ENCODE peak calls at places on chromosome 22, in four cellular contexts. One of them, this sample, is unnamed.
A peak's percentile ranks its signal among the peaks of the same experiment; 100 is the strongest.

GRCh38 chr22:21816787-21817496 is 50.5 kb downstream of the MAPK1 start:
- DNase-seq in mesendoderm: peak; percentile 71
- DNase-seq in CD4-positive, CD25-positive, alpha-beta regulatory T cell: peak; percentile 77
- DNase-seq in BE2C: no peak
- DNase-seq in this sample: peak; percentile 83

GRCh38 chr22:39723463-39723862 is 152.9 kb downstream of the CACNA1I start:
- DNase-seq in mesendoderm: no peak
- DNase-seq in CD4-positive, CD25-positive, alpha-beta regulatory T cell: no peak
- DNase-seq in BE2C: no peak
- DNase-seq in this sample: no peak

GRCh38 chr22:38082986-38083710 is 836 bp downstream of the SLC16A8 start:
- DNase-seq in mesendoderm: no peak
- DNase-seq in CD4-positive, CD25-positive, alpha-beta regulatory T cell: no peak
- DNase-seq in BE2C: no peak
- DNase-seq in this sample: no peak

GRCh38 chr22:39917776-39918493 is 17.1 kb downstream of the GRAP2 start:
- DNase-seq in mesendoderm: no peak
- DNase-seq in CD4-positive, CD25-positive, alpha-beta regulatory T cell: no peak
- DNase-seq in BE2C: no peak
- DNase-seq in this sample: no peak

GRCh38 chr22:47201186-47201995 is 438.9 kb downstream of the TBC1D22A start:
- DNase-seq in mesendoderm: no peak
- DNase-seq in CD4-positive, CD25-positive, alpha-beta regulatory T cell: no peak
- DNase-seq in BE2C: no peak
- DNase-seq in this sample: no peak

GRCh38 chr22:23503736-23504440 is 76.2 kb downstream of the IGLL1 start:
- DNase-seq in mesendoderm: no peak
- DNase-seq in CD4-positive, CD25-positive, alpha-beta regulatory T cell: no peak
- DNase-seq in BE2C: no peak
- DNase-seq in this sample: no peak

GRCh38 chr22:38218661-38219331 is 17.0 kb downstream of the MAFF start:
- DNase-seq in mesendoderm: peak; percentile 93
- DNase-seq in CD4-positive, CD25-positive, alpha-beta regulatory T cell: no peak
- DNase-seq in BE2C: no peak
- DNase-seq in this sample: no peak

GRCh38 chr22:40053460-40053859 is 58.7 kb downstream of the FAM83F start:
- DNase-seq in mesendoderm: no peak
- DNase-seq in CD4-positive, CD25-positive, alpha-beta regulatory T cell: no peak
- DNase-seq in BE2C: no peak
- DNase-seq in this sample: no peak

GRCh38 chr22:42639541-42640241 is 710 bp downstream of the ATP5MGL start:
- DNase-seq in mesendoderm: no peak
- DNase-seq in CD4-positive, CD25-positive, alpha-beta regulatory T cell: no peak
- DNase-seq in BE2C: no peak
- DNase-seq in this sample: no peak

GRCh38 chr22:17035246-17035645 is 27.2 kb upstream of the GAB4 start:
- DNase-seq in mesendoderm: no peak
- DNase-seq in CD4-positive, CD25-positive, alpha-beta regulatory T cell: no peak
- DNase-seq in BE2C: no peak
- DNase-seq in this sample: no peak

GRCh38 chr22:41178425-41178975 is 26.6 kb upstream of the L3MBTL2 start:
- DNase-seq in mesendoderm: no peak
- DNase-seq in CD4-positive, CD25-positive, alpha-beta regulatory T cell: no peak
- DNase-seq in BE2C: no peak
- DNase-seq in this sample: no peak

GRCh38 chr22:45298934-45299505 is 10.7 kb upstream of the FAM118A start:
- DNase-seq in mesendoderm: peak; percentile 42
- DNase-seq in CD4-positive, CD25-positive, alpha-beta regulatory T cell: no peak
- DNase-seq in BE2C: no peak
- DNase-seq in this sample: no peak

GRCh38 chr22:48333323-48333763 is 1494.3 kb downstream of the BRD1 start:
- DNase-seq in mesendoderm: no peak
- DNase-seq in CD4-positive, CD25-positive, alpha-beta regulatory T cell: no peak
- DNase-seq in BE2C: no peak
- DNase-seq in this sample: no peak

GRCh38 chr22:25942126-25942988 is 200.4 kb downstream of the MYO18B start:
- DNase-seq in mesendoderm: no peak
- DNase-seq in CD4-positive, CD25-positive, alpha-beta regulatory T cell: no peak
- DNase-seq in BE2C: peak; percentile 25
- DNase-seq in this sample: no peak

GRCh38 chr22:46984751-46985506 is 222.5 kb downstream of the TBC1D22A start:
- DNase-seq in mesendoderm: no peak
- DNase-seq in CD4-positive, CD25-positive, alpha-beta regulatory T cell: no peak
- DNase-seq in BE2C: no peak
- DNase-seq in this sample: no peak

GRCh38 chr22:34111210-34111824 is 191.0 kb upstream of the LARGE1 start:
- DNase-seq in mesendoderm: peak; percentile 56
- DNase-seq in CD4-positive, CD25-positive, alpha-beta regulatory T cell: no peak
- DNase-seq in BE2C: no peak
- DNase-seq in this sample: peak; percentile 72

GRCh38 chr22:24011735-24012068 is 598 bp downstream of the CABIN1 start:
- DNase-seq in mesendoderm: peak; percentile 40
- DNase-seq in CD4-positive, CD25-positive, alpha-beta regulatory T cell: no peak
- DNase-seq in BE2C: no peak
- DNase-seq in this sample: no peak

GRCh38 chr22:23180893-23181762 is 819 bp downstream of the BCR start:
- DNase-seq in mesendoderm: peak; percentile 55
- DNase-seq in CD4-positive, CD25-positive, alpha-beta regulatory T cell: peak; percentile 43
- DNase-seq in BE2C: no peak
- DNase-seq in this sample: no peak

GRCh38 chr22:38921126-38921525 is 36.3 kb upstream of the APOBEC3A start:
- DNase-seq in mesendoderm: no peak
- DNase-seq in CD4-positive, CD25-positive, alpha-beta regulatory T cell: no peak
- DNase-seq in BE2C: no peak
- DNase-seq in this sample: no peak

GRCh38 chr22:37894939-37895670 is 11.0 kb upstream of the MICALL1 start:
- DNase-seq in mesendoderm: peak; percentile 97
- DNase-seq in CD4-positive, CD25-positive, alpha-beta regulatory T cell: no peak
- DNase-seq in BE2C: no peak
- DNase-seq in this sample: no peak

GRCh38 chr22:38738475-38739070 is 17.2 kb downstream of the SUN2 start:
- DNase-seq in mesendoderm: no peak
- DNase-seq in CD4-positive, CD25-positive, alpha-beta regulatory T cell: no peak
- DNase-seq in BE2C: no peak
- DNase-seq in this sample: no peak

GRCh38 chr22:22767876-22768602 is 119.6 kb upstream of the IGLL5 start:
- DNase-seq in mesendoderm: peak; percentile 35
- DNase-seq in CD4-positive, CD25-positive, alpha-beta regulatory T cell: no peak
- DNase-seq in BE2C: no peak
- DNase-seq in this sample: peak; percentile 71

GRCh38 chr22:32613773-32614172 is 139.2 kb downstream of the FBXO7 start:
- DNase-seq in mesendoderm: no peak
- DNase-seq in CD4-positive, CD25-positive, alpha-beta regulatory T cell: no peak
- DNase-seq in BE2C: no peak
- DNase-seq in this sample: no peak

GRCh38 chr22:37413546-37413945 is 13.7 kb downstream of the ELFN2 start:
- DNase-seq in mesendoderm: no peak
- DNase-seq in CD4-positive, CD25-positive, alpha-beta regulatory T cell: no peak
- DNase-seq in BE2C: no peak
- DNase-seq in this sample: no peak

GRCh38 chr22:42820075-42820763 is 36.9 kb downstream of the ARFGAP3 start:
- DNase-seq in mesendoderm: peak; percentile 37
- DNase-seq in CD4-positive, CD25-positive, alpha-beta regulatory T cell: no peak
- DNase-seq in BE2C: no peak
- DNase-seq in this sample: peak; percentile 60

GRCh38 chr22:34001701-34002466 is 81.6 kb upstream of the LARGE1 start:
- DNase-seq in mesendoderm: no peak
- DNase-seq in CD4-positive, CD25-positive, alpha-beta regulatory T cell: no peak
- DNase-seq in BE2C: no peak
- DNase-seq in this sample: no peak

GRCh38 chr22:24157783-24158170 is 23.5 kb upstream of the SUSD2 start:
- DNase-seq in mesendoderm: no peak
- DNase-seq in CD4-positive, CD25-positive, alpha-beta regulatory T cell: no peak
- DNase-seq in BE2C: no peak
- DNase-seq in this sample: no peak

GRCh38 chr22:17966403-17966717 is 58.0 kb downstream of the MICAL3 start:
- DNase-seq in mesendoderm: no peak
- DNase-seq in CD4-positive, CD25-positive, alpha-beta regulatory T cell: no peak
- DNase-seq in BE2C: no peak
- DNase-seq in this sample: no peak

GRCh38 chr22:33023119-33023827 is 34.9 kb downstream of the SYN3 start:
- DNase-seq in mesendoderm: no peak
- DNase-seq in CD4-positive, CD25-positive, alpha-beta regulatory T cell: no peak
- DNase-seq in BE2C: no peak
- DNase-seq in this sample: no peak

GRCh38 chr22:33919591-33920501 is at the start of gene LARGE1:
- DNase-seq in mesendoderm: peak; percentile 57
- DNase-seq in CD4-positive, CD25-positive, alpha-beta regulatory T cell: no peak
- DNase-seq in BE2C: peak; percentile 39
- DNase-seq in this sample: no peak

GRCh38 chr22:42313804-42314581 is 43.5 kb upstream of the TCF20 start:
- DNase-seq in mesendoderm: peak; percentile 94
- DNase-seq in CD4-positive, CD25-positive, alpha-beta regulatory T cell: peak; percentile 59
- DNase-seq in BE2C: peak; percentile 90
- DNase-seq in this sample: peak; percentile 89

GRCh38 chr22:25775501-25775900 is 33.5 kb downstream of the MYO18B start:
- DNase-seq in mesendoderm: peak; percentile 79
- DNase-seq in CD4-positive, CD25-positive, alpha-beta regulatory T cell: no peak
- DNase-seq in BE2C: peak; percentile 68
- DNase-seq in this sample: no peak

GRCh38 chr22:22180738-22181514 is 63.7 kb upstream of the VPREB1 start:
- DNase-seq in mesendoderm: no peak
- DNase-seq in CD4-positive, CD25-positive, alpha-beta regulatory T cell: no peak
- DNase-seq in BE2C: no peak
- DNase-seq in this sample: no peak

GRCh38 chr22:37054600-37055365 is 3.2 kb downstream of the KCTD17 start:
- DNase-seq in mesendoderm: no peak
- DNase-seq in CD4-positive, CD25-positive, alpha-beta regulatory T cell: no peak
- DNase-seq in BE2C: no peak
- DNase-seq in this sample: no peak

GRCh38 chr22:20242393-20243175 is 25.5 kb downstream of the RTN4R start:
- DNase-seq in mesendoderm: no peak
- DNase-seq in CD4-positive, CD25-positive, alpha-beta regulatory T cell: no peak
- DNase-seq in BE2C: no peak
- DNase-seq in this sample: no peak

GRCh38 chr22:20244250-20244648 is 23.9 kb downstream of the RTN4R start:
- DNase-seq in mesendoderm: no peak
- DNase-seq in CD4-positive, CD25-positive, alpha-beta regulatory T cell: no peak
- DNase-seq in BE2C: no peak
- DNase-seq in this sample: no peak

GRCh38 chr22:20243545-20244249 is 24.4 kb downstream of the RTN4R start:
- DNase-seq in mesendoderm: peak; percentile 94
- DNase-seq in CD4-positive, CD25-positive, alpha-beta regulatory T cell: peak; percentile 36
- DNase-seq in BE2C: peak; percentile 69
- DNase-seq in this sample: peak; percentile 83

GRCh38 chr22:20241579-20242392 is 26.3 kb downstream of the RTN4R start:
- DNase-seq in mesendoderm: no peak
- DNase-seq in CD4-positive, CD25-positive, alpha-beta regulatory T cell: no peak
- DNase-seq in BE2C: no peak
- DNase-seq in this sample: no peak

GRCh38 chr22:20243176-20243544 is 25.0 kb downstream of the RTN4R start:
- DNase-seq in mesendoderm: no peak
- DNase-seq in CD4-positive, CD25-positive, alpha-beta regulatory T cell: no peak
- DNase-seq in BE2C: no peak
- DNase-seq in this sample: no peak
- H3K4me3 ChIP-seq in mesendoderm: no peak overlapping the region
- H3K4me3 ChIP-seq in CD4-positive, CD25-positive, alpha-beta regulatory T cell: no peak overlapping the region
- H3K4me3 ChIP-seq in BE2C: no peak overlapping the region
- H3K4me3 ChIP-seq in this sample: peak overlapping the region; percentile 31

GRCh38 chr22:35622132-35622913 is 5.2 kb upstream of the MB start:
- DNase-seq in mesendoderm: peak; percentile 58
- DNase-seq in CD4-positive, CD25-positive, alpha-beta regulatory T cell: no peak
- DNase-seq in BE2C: peak; percentile 67
- DNase-seq in this sample: no peak
- H3K4me3 ChIP-seq in mesendoderm: no peak overlapping the region
- H3K4me3 ChIP-seq in CD4-positive, CD25-positive, alpha-beta regulatory T cell: no peak overlapping the region
- H3K4me3 ChIP-seq in BE2C: no peak overlapping the region
- H3K4me3 ChIP-seq in this sample: no peak overlapping the region

GRCh38 chr22:29309332-29310064 is 3.0 kb downstream of the GAS2L1 start:
- DNase-seq in mesendoderm: no peak
- DNase-seq in CD4-positive, CD25-positive, alpha-beta regulatory T cell: no peak
- DNase-seq in BE2C: no peak
- DNase-seq in this sample: no peak

GRCh38 chr22:29308791-29309262 is 2.4 kb downstream of the GAS2L1 start:
- DNase-seq in mesendoderm: no peak
- DNase-seq in CD4-positive, CD25-positive, alpha-beta regulatory T cell: no peak
- DNase-seq in BE2C: no peak
- DNase-seq in this sample: no peak

GRCh38 chr22:29311468-29312217 is 3.9 kb downstream of the RASL10A start:
- DNase-seq in mesendoderm: no peak
- DNase-seq in CD4-positive, CD25-positive, alpha-beta regulatory T cell: no peak
- DNase-seq in BE2C: no peak
- DNase-seq in this sample: no peak

GRCh38 chr22:29310863-29311339 is 4.5 kb downstream of the GAS2L1 start:
- DNase-seq in mesendoderm: peak; percentile 95
- DNase-seq in CD4-positive, CD25-positive, alpha-beta regulatory T cell: no peak
- DNase-seq in BE2C: peak; percentile 92
- DNase-seq in this sample: peak; percentile 58

GRCh38 chr22:29310065-29310862 is 3.8 kb downstream of the GAS2L1 start:
- DNase-seq in mesendoderm: no peak
- DNase-seq in CD4-positive, CD25-positive, alpha-beta regulatory T cell: no peak
- DNase-seq in BE2C: no peak
- DNase-seq in this sample: no peak
- H3K4me3 ChIP-seq in mesendoderm: no peak overlapping the region
- H3K4me3 ChIP-seq in CD4-positive, CD25-positive, alpha-beta regulatory T cell: no peak overlapping the region
- H3K4me3 ChIP-seq in BE2C: no peak overlapping the region
- H3K4me3 ChIP-seq in this sample: no peak overlapping the region

GRCh38 chr22:30228509-30229359 is 17.8 kb downstream of the LIF start:
- DNase-seq in mesendoderm: peak; percentile 91
- DNase-seq in CD4-positive, CD25-positive, alpha-beta regulatory T cell: no peak
- DNase-seq in BE2C: no peak
- DNase-seq in this sample: no peak
- H3K4me3 ChIP-seq in mesendoderm: no peak overlapping the region
- H3K4me3 ChIP-seq in CD4-positive, CD25-positive, alpha-beta regulatory T cell: no peak overlapping the region
- H3K4me3 ChIP-seq in BE2C: no peak overlapping the region
- H3K4me3 ChIP-seq in this sample: no peak overlapping the region

DNA sequence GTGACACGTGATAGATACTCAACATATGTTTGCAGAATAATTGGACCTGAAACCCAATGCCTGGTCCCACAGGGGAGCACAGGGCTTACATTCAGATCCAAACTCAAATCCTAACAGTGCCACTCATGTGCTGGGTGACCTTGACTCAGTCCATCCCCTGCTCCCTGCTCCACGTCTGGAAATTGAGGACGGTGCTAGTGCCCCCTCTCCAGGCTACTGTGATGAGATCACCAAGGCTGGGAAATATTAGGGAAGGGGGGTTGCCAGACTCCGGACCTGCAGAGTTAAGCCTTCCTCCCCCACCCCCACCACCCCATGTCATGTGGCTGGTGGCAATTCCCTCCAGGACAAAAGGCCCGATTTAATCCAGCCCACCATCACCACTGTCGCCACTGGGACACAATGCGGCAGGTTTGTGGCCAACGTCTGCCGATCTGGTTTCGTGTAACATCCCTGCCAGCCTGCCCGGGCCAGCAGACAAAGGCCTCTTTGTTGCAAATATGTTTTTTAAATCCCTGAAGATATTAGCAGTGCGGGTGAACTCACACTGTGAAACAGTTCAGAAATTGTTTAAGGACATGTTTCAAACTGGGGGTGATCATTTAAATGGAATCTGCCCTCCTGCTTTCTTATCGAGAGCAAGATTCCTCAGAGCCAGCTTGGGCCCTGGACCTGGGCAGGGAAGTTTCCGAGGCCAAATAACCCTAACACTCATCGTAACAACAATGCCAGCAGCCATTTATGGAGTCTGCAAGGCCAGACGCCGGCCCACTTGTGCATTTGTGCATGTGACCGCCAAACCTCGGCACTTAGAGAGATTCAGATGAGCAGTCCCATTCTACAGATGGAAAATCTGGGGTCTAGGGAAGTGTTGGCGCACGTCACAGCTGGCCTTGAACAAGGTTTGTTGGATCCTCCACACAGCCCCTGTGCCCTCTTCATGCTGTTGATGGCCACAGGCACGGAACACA is 19.6 kb upstream of the MN1 start:
- DNase-seq in mesendoderm: peak; percentile 25
- DNase-seq in CD4-positive, CD25-positive, alpha-beta regulatory T cell: no peak
- DNase-seq in BE2C: no peak
- DNase-seq in this sample: no peak
- H3K4me3 ChIP-seq in mesendoderm: no peak overlapping the region
- H3K4me3 ChIP-seq in CD4-positive, CD25-positive, alpha-beta regulatory T cell: no peak overlapping the region
- H3K4me3 ChIP-seq in BE2C: no peak overlapping the region
- H3K4me3 ChIP-seq in this sample: no peak overlapping the region